ENCODE peak calls at places on chromosomes 13 and 19, in four cellular contexts. One of them, this sample, is unnamed.

GRCh38 chr19:54209748-54210494 is 9.3 kb downstream of the RPS9 start:
- DNase-seq in A549: peak; percentile 90
- DNase-seq in testis: peak; percentile 93
- DNase-seq in ovary: peak; percentile 95
- DNase-seq in this sample: no peak

GRCh38 chr13:113410472-113411201 is 42.7 kb downstream of the ADPRHL1 start:
- DNase-seq in A549: peak; percentile 41
- DNase-seq in testis: peak; percentile 30
- DNase-seq in ovary: no peak
- DNase-seq in this sample: peak; percentile 59

GRCh38 chr13:30577381-30577780 is 40.3 kb upstream of the USPL1 start:
- DNase-seq in A549: no peak
- DNase-seq in testis: no peak
- DNase-seq in ovary: no peak
- DNase-seq in this sample: no peak

GRCh38 chr13:102040812-102041211 is 361.0 kb downstream of the FGF14 start:
- DNase-seq in A549: no peak
- DNase-seq in testis: no peak
- DNase-seq in ovary: no peak
- DNase-seq in this sample: no peak

GRCh38 chr13:69324109-69324886 is 783.3 kb upstream of the ATXN8OS start:
- DNase-seq in A549: no peak
- DNase-seq in testis: no peak
- DNase-seq in ovary: no peak
- DNase-seq in this sample: no peak

GRCh38 chr19:58515259-58515658 is 3.5 kb upstream of the SLC27A5 start:
- DNase-seq in A549: no peak
- DNase-seq in testis: no peak
- DNase-seq in ovary: no peak
- DNase-seq in this sample: no peak

GRCh38 chr13:98052412-98052811 is 90.5 kb upstream of the FARP1 start:
- DNase-seq in A549: no peak
- DNase-seq in testis: no peak
- DNase-seq in ovary: no peak
- DNase-seq in this sample: no peak

GRCh38 chr19:16185925-16186234 is 670 bp downstream of the FAM32A start:
- DNase-seq in A549: no peak
- DNase-seq in testis: no peak
- DNase-seq in ovary: no peak
- DNase-seq in this sample: no peak

GRCh38 chr19:38693380-38694223 is 46.2 kb downstream of the ACTN4 start:
- DNase-seq in A549: peak; percentile 91
- DNase-seq in testis: no peak
- DNase-seq in ovary: no peak
- DNase-seq in this sample: peak; percentile 88

GRCh38 chr13:98784666-98785065 is 32.2 kb upstream of the SLC15A1 start:
- DNase-seq in A549: no peak
- DNase-seq in testis: no peak
- DNase-seq in ovary: no peak
- DNase-seq in this sample: no peak

GRCh38 chr13:110239280-110240120 is 67.5 kb downstream of the COL4A1 start:
- DNase-seq in A549: no peak
- DNase-seq in testis: no peak
- DNase-seq in ovary: no peak
- DNase-seq in this sample: no peak

GRCh38 chr13:75986818-75987217 is 350.7 kb downstream of the LMO7 start:
- DNase-seq in A549: no peak
- DNase-seq in testis: no peak
- DNase-seq in ovary: no peak
- DNase-seq in this sample: no peak

GRCh38 chr13:99374169-99374991 is 67.2 kb upstream of the GPR183 start:
- DNase-seq in A549: no peak
- DNase-seq in testis: no peak
- DNase-seq in ovary: no peak
- DNase-seq in this sample: peak; percentile 80

GRCh38 chr19:34998777-34999497 is 1.2 kb upstream of the GRAMD1A start:
- DNase-seq in A549: peak; percentile 91
- DNase-seq in testis: no peak
- DNase-seq in ovary: no peak
- DNase-seq in this sample: peak; percentile 75

GRCh38 chr19:35000338-35000646 is 169 bp downstream of the GRAMD1A start:
- DNase-seq in A549: no peak
- DNase-seq in testis: no peak
- DNase-seq in ovary: no peak
- DNase-seq in this sample: no peak

GRCh38 chr19:35000647-35001501 is 751 bp downstream of the GRAMD1A start:
- DNase-seq in A549: peak; percentile 70
- DNase-seq in testis: no peak
- DNase-seq in ovary: no peak
- DNase-seq in this sample: peak; percentile 90

GRCh38 chr19:35002037-35002535 is 2.0 kb downstream of the GRAMD1A start:
- DNase-seq in A549: no peak
- DNase-seq in testis: no peak
- DNase-seq in ovary: no peak
- DNase-seq in this sample: peak; percentile 65

GRCh38 chr19:34999498-35000337 is at the start of gene GRAMD1A:
- DNase-seq in A549: peak; percentile 99
- DNase-seq in testis: peak; percentile 89
- DNase-seq in ovary: peak; percentile 88
- DNase-seq in this sample: peak; percentile 98
- TF ChIP-seq POLR2A in A549: peak; percentile 64
- TF ChIP-seq POLR2A in testis: peak; percentile 65
- TF ChIP-seq POLR2A in ovary: peak; percentile 87
- TF ChIP-seq POLR2A in this sample: no peak

GRCh38 chr19:49243129-49243528 is 81.9 kb downstream of the SLC6A16 start:
- DNase-seq in A549: no peak
- DNase-seq in testis: no peak
- DNase-seq in ovary: no peak
- DNase-seq in this sample: no peak
- H3K4me1 ChIP-seq in A549: no peaks in the 10 kb centered on the region
- H3K4me1 ChIP-seq in testis: no peaks in the 10 kb centered on the region
- H3K4me1 ChIP-seq in ovary: no peaks in the 10 kb centered on the region
- H3K4me1 ChIP-seq in this sample: no peaks in the 10 kb centered on the region

GRCh38 chr19:18225702-18226468 is at the start of gene PDE4C:
- DNase-seq in A549: no peak
- DNase-seq in testis: no peak
- DNase-seq in ovary: no peak
- DNase-seq in this sample: peak; percentile 75

GRCh38 chr19:18223860-18224524 is 2.2 kb downstream of the PDE4C start:
- DNase-seq in A549: no peak
- DNase-seq in testis: peak; percentile 82
- DNase-seq in ovary: no peak
- DNase-seq in this sample: peak; percentile 85

GRCh38 chr19:18225355-18225701 is 910 bp downstream of the PDE4C start:
- DNase-seq in A549: no peak
- DNase-seq in testis: no peak
- DNase-seq in ovary: no peak
- DNase-seq in this sample: no peak

GRCh38 chr19:18226956-18227780 is 930 bp upstream of the PDE4C start:
- DNase-seq in A549: no peak
- DNase-seq in testis: no peak
- DNase-seq in ovary: no peak
- DNase-seq in this sample: no peak

DNA sequence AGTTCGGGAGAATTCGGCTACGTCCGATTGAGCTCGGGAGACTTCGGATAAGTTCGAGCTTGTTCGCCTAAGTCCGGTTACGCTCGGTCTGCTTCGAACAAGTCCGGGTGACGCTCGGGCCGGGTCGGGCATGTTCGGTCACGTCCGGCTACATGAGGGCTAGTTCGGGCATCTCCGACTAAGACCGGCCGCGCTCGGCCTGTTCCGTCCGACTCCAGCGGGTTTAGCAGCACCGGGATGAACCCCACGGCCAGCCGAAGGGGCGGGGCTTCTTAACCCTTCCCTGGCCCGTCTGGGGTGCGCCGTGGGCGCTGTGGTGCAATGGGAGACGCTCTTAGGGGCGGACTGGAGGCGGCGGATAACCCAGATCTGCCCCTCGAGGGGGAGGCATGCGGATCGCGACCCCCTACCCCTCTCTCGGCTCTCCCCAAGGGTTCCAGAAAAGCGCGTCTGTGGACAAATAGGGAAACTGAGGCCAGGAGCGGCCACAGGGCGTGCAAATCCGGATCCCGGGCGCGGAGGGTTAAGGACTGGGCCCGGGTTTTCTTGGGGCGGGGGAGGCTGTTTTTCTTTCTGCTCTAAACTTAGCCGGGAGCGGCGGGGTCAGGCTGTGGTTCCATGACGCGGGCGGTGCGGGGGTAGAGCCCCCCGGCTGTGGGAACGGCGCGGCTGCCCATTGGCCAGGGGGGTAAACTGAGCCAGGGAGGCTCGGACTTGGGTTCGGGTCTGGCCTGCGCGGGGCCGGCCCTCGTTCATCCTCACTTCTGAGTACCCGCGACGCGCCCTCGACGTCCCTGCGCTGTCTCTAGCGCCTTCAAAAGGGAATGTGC is 1.5 kb downstream of the PDE4C start:
- DNase-seq in A549: peak; percentile 89
- DNase-seq in testis: peak; percentile 98
- DNase-seq in ovary: peak; percentile 98
- DNase-seq in this sample: peak; percentile 96
- H3K27ac ChIP-seq in A549: peak overlapping the region; percentile 86
- H3K27ac ChIP-seq in testis: peak overlapping the region; percentile 86
- H3K27ac ChIP-seq in ovary: peak overlapping the region; percentile 51
- H3K27ac ChIP-seq in this sample: peak overlapping the region; percentile 48

GRCh38 chr19:19663292-19664120 is at the start of gene ATP13A1:
- DNase-seq in A549: peak; percentile 55
- DNase-seq in testis: peak; percentile 98
- DNase-seq in ovary: peak; percentile 96
- DNase-seq in this sample: peak; percentile 100
- TF ChIP-seq POLR2A in A549: peak; percentile 70
- TF ChIP-seq POLR2A in testis: no peak
- TF ChIP-seq POLR2A in ovary: peak; percentile 12
- TF ChIP-seq POLR2A in this sample: peak; percentile 16

GRCh38 chr13:41497436-41497835 is 40.1 kb downstream of the RGCC start:
- DNase-seq in A549: no peak
- DNase-seq in testis: no peak
- DNase-seq in ovary: no peak
- DNase-seq in this sample: no peak

GRCh38 chr13:41502021-41502420 is 44.7 kb downstream of the RGCC start:
- DNase-seq in A549: no peak
- DNase-seq in testis: no peak
- DNase-seq in ovary: no peak
- DNase-seq in this sample: no peak

GRCh38 chr13:41500501-41500900 is 43.2 kb downstream of the RGCC start:
- DNase-seq in A549: no peak
- DNase-seq in testis: no peak
- DNase-seq in ovary: no peak
- DNase-seq in this sample: no peak

GRCh38 chr13:41501281-41501680 is 43.9 kb downstream of the RGCC start:
- DNase-seq in A549: no peak
- DNase-seq in testis: no peak
- DNase-seq in ovary: no peak
- DNase-seq in this sample: no peak

DNA sequence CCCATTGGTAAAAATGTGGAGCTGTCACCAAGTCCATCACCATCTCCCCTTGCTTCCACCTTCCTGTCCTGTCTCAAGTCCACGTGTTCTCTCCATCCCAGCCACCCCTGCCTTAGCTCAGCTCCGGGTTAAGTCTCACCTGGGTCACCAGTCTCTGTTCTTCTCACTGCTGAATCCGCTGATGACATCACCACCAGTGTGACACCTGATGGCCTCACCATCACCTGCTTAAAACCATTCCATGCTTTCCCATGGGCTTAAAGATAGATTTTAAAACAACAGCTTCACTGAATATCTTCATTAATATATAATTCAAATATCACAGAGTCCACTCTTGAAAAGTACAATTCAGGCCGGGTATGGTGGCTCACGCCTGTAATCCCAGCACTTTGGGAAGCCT is 42.1 kb downstream of the RGCC start:
- DNase-seq in A549: no peak
- DNase-seq in testis: no peak
- DNase-seq in ovary: no peak
- DNase-seq in this sample: no peak
- H3K4me1 ChIP-seq in A549: no peaks in the 10 kb centered on the region
- H3K4me1 ChIP-seq in testis: peaks cover 8% of the 10 kb centered on the region
- H3K4me1 ChIP-seq in ovary: peaks cover 4% of the 10 kb centered on the region
- H3K4me1 ChIP-seq in this sample: peaks cover 31% of the 10 kb centered on the region

GRCh38 chr13:51286135-51287002 is 53.1 kb upstream of the SERPINE3 start:
- DNase-seq in A549: peak; percentile 31
- DNase-seq in testis: peak; percentile 89
- DNase-seq in ovary: peak; percentile 62
- DNase-seq in this sample: peak; percentile 90
- H3K27ac ChIP-seq in A549: no peak overlapping the region
- H3K27ac ChIP-seq in testis: no peak overlapping the region
- H3K27ac ChIP-seq in ovary: no peak overlapping the region
- H3K27ac ChIP-seq in this sample: no peak overlapping the region

DNA sequence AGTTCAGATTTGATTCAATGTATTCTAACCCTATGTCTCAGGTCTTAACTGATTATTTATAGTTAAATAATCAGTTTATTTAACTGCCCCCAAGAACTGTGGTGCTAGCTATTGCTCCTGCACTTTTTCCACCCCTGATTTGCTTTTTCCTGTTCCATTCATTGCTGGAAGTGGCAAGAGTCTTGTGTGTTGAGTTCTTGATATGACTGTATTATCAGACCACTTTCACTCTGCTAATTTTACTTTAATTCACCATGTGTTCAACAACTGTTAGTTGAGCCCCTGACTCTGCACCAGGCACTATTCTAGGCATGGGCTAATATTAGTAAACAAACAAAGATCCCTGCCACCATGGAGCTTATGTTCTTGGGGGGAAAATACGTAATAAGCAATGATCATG is 39.9 kb downstream of the WDFY2 start:
- DNase-seq in A549: no peak
- DNase-seq in testis: no peak
- DNase-seq in ovary: no peak
- DNase-seq in this sample: no peak
- TF ChIP-seq POLR2A in A549: no peak
- TF ChIP-seq POLR2A in testis: no peak
- TF ChIP-seq POLR2A in ovary: no peak
- TF ChIP-seq POLR2A in this sample: no peak

GRCh38 chr13:32476892-32477291 is 49.0 kb upstream of the N4BP2L1 start:
- DNase-seq in A549: no peak
- DNase-seq in testis: no peak
- DNase-seq in ovary: no peak
- DNase-seq in this sample: no peak
- H3K4me1 ChIP-seq in A549: no peaks in the 10 kb centered on the region
- H3K4me1 ChIP-seq in testis: peaks cover 8% of the 10 kb centered on the region
- H3K4me1 ChIP-seq in ovary: no peaks in the 10 kb centered on the region
- H3K4me1 ChIP-seq in this sample: peaks cover 8% of the 10 kb centered on the region